ENCODE peak calls at places on chromosomes 12 and 14, in ten cellular contexts. A is aorta; Z is activated B cell treated with CpG ODN at 0.5 μM for 24 hours; J is hippocampal formation; I is stimulated activated CD8-positive, alpha-beta memory T cell treated with anti-CD3 and anti-CD28 coated beads, Interleukin-4, amount 100 ng/mL, for 4 hours; Q is NCI-H2029 treated with DMSO at 0.1 percent for 48 hours; M is substantia nigra; K is endodermal cell; R is GM06990; L is heart right ventricle. H is an unnamed sample.

GRCh38 chr12:85237320-85237719 is 42.7 kb upstream of the ALX1 start:
- DNase-seq in Q (no peak), R (no peak), A (no peak), I (no peak), M (no peak), Z (no peak), J (no peak), K (no peak), L (no peak), H (no peak)

GRCh38 chr12:65853489-65854157 is 29.3 kb downstream of the HMGA2 start:
- DNase-seq in I (no peak), M (no peak), L (no peak), Q (no peak), A (no peak), K (no peak), R (no peak), Z (no peak), J (no peak), H (no peak)

GRCh38 chr14:57714487-57714899 is 151.4 kb downstream of the SLC35F4 start:
- DNase-seq in K (peak; percentile 85), L (no peak), Z (no peak), Q (no peak), R (no peak), J (no peak), M (no peak), I (no peak), A (no peak), H (no peak)

GRCh38 chr12:5262450-5262849 is 169.5 kb upstream of the NTF3 start:
- DNase-seq in I (no peak), L (no peak), M (no peak), Q (no peak), A (no peak), Z (no peak), K (no peak), J (no peak), R (no peak), H (no peak)

GRCh38 chr14:70898346-70898745 is 8.9 kb upstream of the PCNX1 start:
- DNase-seq in J (no peak), I (no peak), Q (no peak), Z (no peak), R (no peak), A (no peak), K (no peak), M (no peak), L (no peak), H (no peak)

GRCh38 chr12:132491349-132491663 is 1.4 kb downstream of the FBRSL1 start:
- DNase-seq in A (no peak), Q (peak; percentile 16), L (no peak), M (no peak), Z (no peak), K (no peak), R (no peak), I (no peak), J (no peak), H (no peak)

GRCh38 chr14:35883677-35884293 is 57.6 kb downstream of the BRMS1L start:
- DNase-seq in I (no peak), A (no peak), R (no peak), M (peak; percentile 18), L (no peak), Q (peak; percentile 99), Z (no peak), J (peak; percentile 68), K (peak; percentile 59), H (no peak)

GRCh38 chr12:64102339-64102738 is 119.8 kb downstream of the KICS2 start:
- DNase-seq in I (no peak), M (no peak), L (no peak), J (no peak), Z (no peak), A (no peak), R (no peak), K (no peak), Q (no peak), H (no peak)

GRCh38 chr14:93375673-93376156 is 28.7 kb downstream of the COX8C start:
- DNase-seq in Z (peak; percentile 53), M (no peak), Q (no peak), A (no peak), K (no peak), J (no peak), R (peak; percentile 47), I (no peak), L (no peak), H (peak; percentile 72)

GRCh38 chr14:22561661-22562579 is 27.1 kb downstream of the DAD1 start:
- DNase-seq in Z (no peak), Q (no peak), K (no peak), M (no peak), I (peak; percentile 61), J (no peak), A (no peak), L (no peak), R (no peak), H (no peak)

GRCh38 chr14:32224731-32225377 is 21.8 kb upstream of the RNU6-8 start:
- DNase-seq in Z (no peak), J (no peak), I (no peak), L (peak; percentile 30), M (peak; percentile 3), K (peak; percentile 65), Q (no peak), A (peak; percentile 52), R (no peak), H (no peak)

GRCh38 chr12:62625238-62625637 is 158.6 kb downstream of the MON2 start:
- DNase-seq in R (no peak), Q (no peak), M (no peak), A (no peak), Z (no peak), K (peak; percentile 45), I (no peak), J (no peak), L (no peak), H (no peak)